ENCODE peak calls at places on chromosomes 4 and X, in four cellular contexts. One of them, this sample, is unnamed.

GRCh38 chr4:7169134-7169533 is 23.2 kb upstream of the SORCS2 start:
- DNase-seq in lower leg skin: peak; percentile 56
- DNase-seq in K562: no peak
- DNase-seq in IMR-90: no peak
- DNase-seq in this sample: no peak

GRCh38 chr4:12534684-12535083 is 949.5 kb downstream of the RAB28 start:
- DNase-seq in lower leg skin: no peak
- DNase-seq in K562: no peak
- DNase-seq in IMR-90: no peak
- DNase-seq in this sample: no peak

GRCh38 chr4:88356771-88357170 is 21.9 kb upstream of the HERC6 start:
- DNase-seq in K562: no peak
- DNase-seq in lower leg skin: no peak
- DNase-seq in IMR-90: no peak
- DNase-seq in this sample: no peak

GRCh38 chr4:179624768-179625181 is 2182.5 kb upstream of the AGA start:
- DNase-seq in K562: no peak
- DNase-seq in IMR-90: peak; percentile 89
- DNase-seq in lower leg skin: no peak
- DNase-seq in this sample: peak; percentile 6

GRCh38 chr4:169030575-169030982 is 20.5 kb upstream of the CBR4 start:
- DNase-seq in IMR-90: peak; percentile 47
- DNase-seq in K562: no peak
- DNase-seq in lower leg skin: peak; percentile 10
- DNase-seq in this sample: no peak

GRCh38 chrX:53445977-53446376 is 11.8 kb upstream of the HSD17B10 start:
- DNase-seq in IMR-90: peak; percentile 30
- DNase-seq in lower leg skin: no peak
- DNase-seq in K562: peak; percentile 47
- DNase-seq in this sample: no peak

GRCh38 chr4:155973639-155974475 is 20.2 kb upstream of the CTSO start:
- DNase-seq in lower leg skin: no peak
- DNase-seq in K562: no peak
- DNase-seq in IMR-90: peak; percentile 37
- DNase-seq in this sample: no peak

GRCh38 chrX:3651272-3651671 is 62.2 kb downstream of the PRKX start:
- DNase-seq in IMR-90: peak; percentile 49
- DNase-seq in lower leg skin: no peak
- DNase-seq in K562: no peak
- DNase-seq in this sample: no peak

GRCh38 chr4:69970071-69970470 is 4.5 kb upstream of the CSN2 start:
- DNase-seq in K562: no peak
- DNase-seq in IMR-90: no peak
- DNase-seq in lower leg skin: no peak
- DNase-seq in this sample: no peak

GRCh38 chr4:122764808-122765189 is 32.3 kb downstream of the BBS12 start:
- DNase-seq in lower leg skin: no peak
- DNase-seq in K562: no peak
- DNase-seq in IMR-90: peak; percentile 92
- DNase-seq in this sample: no peak

GRCh38 chr4:76736434-76736833 is 161.5 kb downstream of the SOWAHB start:
- DNase-seq in lower leg skin: no peak
- DNase-seq in IMR-90: peak; percentile 91
- DNase-seq in K562: no peak
- DNase-seq in this sample: no peak

GRCh38 chrX:139542652-139543051 is 12.1 kb downstream of the F9 start:
- DNase-seq in IMR-90: no peak
- DNase-seq in lower leg skin: no peak
- DNase-seq in K562: no peak
- DNase-seq in this sample: no peak

GRCh38 chrX:108736509-108737479 is at the start of gene IRS4:
- DNase-seq in IMR-90: no peak
- DNase-seq in K562: no peak
- DNase-seq in lower leg skin: no peak
- DNase-seq in this sample: no peak

GRCh38 chrX:110428144-110428543 is 69.5 kb downstream of the RTL9 start:
- DNase-seq in IMR-90: no peak
- DNase-seq in lower leg skin: no peak
- DNase-seq in K562: no peak
- DNase-seq in this sample: no peak

GRCh38 chr4:134126955-134127354 is 74.6 kb downstream of the PABPC4L start:
- DNase-seq in lower leg skin: no peak
- DNase-seq in K562: no peak
- DNase-seq in IMR-90: no peak
- DNase-seq in this sample: no peak

GRCh38 chrX:38669425-38669824 is 108.1 kb downstream of the TSPAN7 start:
- DNase-seq in IMR-90: no peak
- DNase-seq in lower leg skin: no peak
- DNase-seq in K562: no peak
- DNase-seq in this sample: no peak

GRCh38 chr4:105472871-105473339 is 957 bp downstream of the PPA2 start:
- DNase-seq in lower leg skin: no peak
- DNase-seq in IMR-90: no peak
- DNase-seq in K562: peak; percentile 24
- DNase-seq in this sample: peak; percentile 3

GRCh38 chr4:41963105-41963504 is 18.5 kb upstream of the DCAF4L1 start:
- DNase-seq in lower leg skin: no peak
- DNase-seq in IMR-90: peak; percentile 10
- DNase-seq in K562: no peak
- DNase-seq in this sample: no peak

GRCh38 chr4:5751918-5752802 is 41.2 kb downstream of the EVC start:
- DNase-seq in lower leg skin: peak; percentile 65
- DNase-seq in IMR-90: peak; percentile 90
- DNase-seq in K562: no peak
- DNase-seq in this sample: no peak

GRCh38 chrX:134807039-134807729 is 148.9 kb upstream of the PLAC1 start:
- DNase-seq in lower leg skin: peak; percentile 96
- DNase-seq in IMR-90: peak; percentile 95
- DNase-seq in K562: peak; percentile 77
- DNase-seq in this sample: peak; percentile 58
- TF ChIP-seq POLR2A in lower leg skin: no peak
- TF ChIP-seq POLR2A in IMR-90: peak; percentile 85
- TF ChIP-seq POLR2A in K562: peak; percentile 68
- TF ChIP-seq POLR2A in this sample: no peak

GRCh38 chrX:13101439-13102139 is 57.2 kb upstream of the FAM9C start:
- DNase-seq in IMR-90: peak; percentile 86
- DNase-seq in lower leg skin: peak; percentile 91
- DNase-seq in K562: peak; percentile 50
- DNase-seq in this sample: no peak
- TF ChIP-seq POLR2A in IMR-90: no peak
- TF ChIP-seq POLR2A in lower leg skin: no peak
- TF ChIP-seq POLR2A in K562: no peak
- TF ChIP-seq POLR2A in this sample: no peak

GRCh38 chr4:80072607-80073361 is at the start of gene ANTXR2:
- DNase-seq in lower leg skin: peak; percentile 98
- DNase-seq in K562: peak; percentile 82
- DNase-seq in IMR-90: peak; percentile 98
- DNase-seq in this sample: peak; percentile 59
- TF ChIP-seq POLR2A in lower leg skin: no peak
- TF ChIP-seq POLR2A in K562: peak; percentile 77
- TF ChIP-seq POLR2A in IMR-90: peak; percentile 75
- TF ChIP-seq POLR2A in this sample: peak; percentile 77

DNA sequence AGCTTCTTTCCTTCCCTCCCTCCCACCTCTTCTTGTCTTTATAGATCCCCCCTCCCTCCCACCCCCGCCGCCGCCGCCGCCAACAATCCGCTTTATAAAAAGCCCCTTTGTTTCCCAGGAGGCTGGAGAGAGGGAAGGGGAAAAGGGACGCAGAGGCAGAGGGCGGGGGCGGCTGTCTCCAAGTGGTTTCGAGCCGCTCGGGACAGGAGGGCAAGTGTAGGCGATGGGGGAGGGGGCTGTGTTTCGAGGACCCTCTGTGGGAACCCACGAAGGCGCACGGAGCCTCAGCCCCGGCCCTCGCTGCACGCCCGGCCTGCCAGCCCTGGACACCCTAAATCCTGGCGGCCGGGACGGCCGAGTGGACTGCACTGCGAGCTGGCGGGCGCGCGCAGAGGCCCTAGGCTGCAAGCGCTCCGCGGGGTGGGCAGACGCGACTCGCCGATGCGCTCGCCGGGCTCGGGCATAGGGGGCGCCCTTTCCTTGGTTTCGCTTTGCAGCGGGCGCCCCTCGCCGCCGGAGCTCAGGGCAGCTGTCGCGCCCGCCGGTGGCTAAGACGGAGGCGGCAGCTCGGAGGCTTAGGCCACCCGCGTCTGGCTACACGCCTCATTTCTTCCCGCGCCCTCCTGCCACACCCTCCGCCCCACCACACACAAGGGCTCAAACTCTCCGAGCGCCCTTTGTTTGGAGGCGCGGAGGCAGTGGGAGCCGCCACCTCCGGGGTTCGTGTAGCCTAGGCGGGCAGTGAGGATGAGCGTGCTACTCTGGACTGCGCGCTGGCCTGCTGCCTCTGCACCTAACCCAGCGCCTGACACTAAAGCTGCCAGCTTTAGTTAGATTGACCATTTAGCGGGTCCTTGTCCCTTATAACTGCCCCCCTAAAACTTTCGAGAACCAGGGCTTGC is 2.2 kb downstream of the MAMLD1 start:
- DNase-seq in IMR-90: peak; percentile 50
- DNase-seq in K562: peak; percentile 54
- DNase-seq in lower leg skin: peak; percentile 92
- DNase-seq in this sample: no peak
- TF ChIP-seq POLR2A in IMR-90: peak; percentile 8
- TF ChIP-seq POLR2A in K562: no peak
- TF ChIP-seq POLR2A in lower leg skin: no peak
- TF ChIP-seq POLR2A in this sample: no peak

GRCh38 chrX:63058204-63058603 is 292.9 kb downstream of the SPIN4 start:
- DNase-seq in K562: no peak
- DNase-seq in lower leg skin: no peak
- DNase-seq in IMR-90: no peak
- DNase-seq in this sample: no peak
- TF ChIP-seq POLR2A in K562: no peak
- TF ChIP-seq POLR2A in lower leg skin: no peak
- TF ChIP-seq POLR2A in IMR-90: no peak
- TF ChIP-seq POLR2A in this sample: no peak

GRCh38 chr4:70992354-70992753 is 1.1 kb upstream of the DCK start:
- DNase-seq in lower leg skin: no peak
- DNase-seq in IMR-90: no peak
- DNase-seq in K562: no peak
- DNase-seq in this sample: no peak

GRCh38 chr4:70994069-70994366 is 569 bp downstream of the DCK start:
- DNase-seq in K562: peak; percentile 51
- DNase-seq in lower leg skin: no peak
- DNase-seq in IMR-90: no peak
- DNase-seq in this sample: no peak

GRCh38 chr4:70991596-70991995 is 1.9 kb upstream of the DCK start:
- DNase-seq in K562: no peak
- DNase-seq in lower leg skin: no peak
- DNase-seq in IMR-90: no peak
- DNase-seq in this sample: no peak

GRCh38 chr4:70994387-70995099 is 1.1 kb downstream of the DCK start:
- DNase-seq in IMR-90: no peak
- DNase-seq in K562: no peak
- DNase-seq in lower leg skin: no peak
- DNase-seq in this sample: no peak

GRCh38 chr4:70993181-70994068 is at the start of gene DCK:
- DNase-seq in IMR-90: peak; percentile 90
- DNase-seq in lower leg skin: peak; percentile 97
- DNase-seq in K562: peak; percentile 93
- DNase-seq in this sample: peak; percentile 70
- TF ChIP-seq POLR2A in IMR-90: peak; percentile 75
- TF ChIP-seq POLR2A in lower leg skin: no peak
- TF ChIP-seq POLR2A in K562: peak; percentile 87
- TF ChIP-seq POLR2A in this sample: peak; percentile 69

GRCh38 chr4:128519163-128519810 is 231.7 kb upstream of the PGRMC2 start:
- DNase-seq in IMR-90: peak; percentile 23
- DNase-seq in K562: no peak
- DNase-seq in lower leg skin: peak; percentile 84
- DNase-seq in this sample: no peak

GRCh38 chr4:128517096-128517738 is 229.6 kb upstream of the PGRMC2 start:
- DNase-seq in K562: peak; percentile 20
- DNase-seq in IMR-90: peak; percentile 61
- DNase-seq in lower leg skin: no peak
- DNase-seq in this sample: no peak

GRCh38 chr4:128516568-128516967 is 229.0 kb upstream of the PGRMC2 start:
- DNase-seq in K562: no peak
- DNase-seq in lower leg skin: no peak
- DNase-seq in IMR-90: peak; percentile 92
- DNase-seq in this sample: no peak

GRCh38 chr4:128521156-128521555 is 233.5 kb upstream of the PGRMC2 start:
- DNase-seq in lower leg skin: no peak
- DNase-seq in K562: no peak
- DNase-seq in IMR-90: peak; percentile 49
- DNase-seq in this sample: no peak

GRCh38 chr4:128517739-128518510 is 230.3 kb upstream of the PGRMC2 start:
- DNase-seq in K562: peak; percentile 69
- DNase-seq in lower leg skin: peak; percentile 84
- DNase-seq in IMR-90: peak; percentile 98
- DNase-seq in this sample: peak; percentile 40
- TF ChIP-seq POLR2A in K562: no peak
- TF ChIP-seq POLR2A in lower leg skin: no peak
- TF ChIP-seq POLR2A in IMR-90: peak; percentile 28
- TF ChIP-seq POLR2A in this sample: no peak

GRCh38 chrX:103607385-103608304 is at the start of gene TCEAL3:
- DNase-seq in K562: no peak
- DNase-seq in IMR-90: peak; percentile 26
- DNase-seq in lower leg skin: peak; percentile 88
- DNase-seq in this sample: no peak
- TF ChIP-seq POLR2A in K562: no peak
- TF ChIP-seq POLR2A in IMR-90: peak; percentile 78
- TF ChIP-seq POLR2A in lower leg skin: no peak
- TF ChIP-seq POLR2A in this sample: peak; percentile 24

GRCh38 chr4:16082424-16083216 is 1.2 kb downstream of the PROM1 start:
- DNase-seq in lower leg skin: no peak
- DNase-seq in K562: no peak
- DNase-seq in IMR-90: no peak
- DNase-seq in this sample: no peak
- TF ChIP-seq POLR2A in lower leg skin: no peak
- TF ChIP-seq POLR2A in K562: no peak
- TF ChIP-seq POLR2A in IMR-90: no peak
- TF ChIP-seq POLR2A in this sample: no peak

DNA sequence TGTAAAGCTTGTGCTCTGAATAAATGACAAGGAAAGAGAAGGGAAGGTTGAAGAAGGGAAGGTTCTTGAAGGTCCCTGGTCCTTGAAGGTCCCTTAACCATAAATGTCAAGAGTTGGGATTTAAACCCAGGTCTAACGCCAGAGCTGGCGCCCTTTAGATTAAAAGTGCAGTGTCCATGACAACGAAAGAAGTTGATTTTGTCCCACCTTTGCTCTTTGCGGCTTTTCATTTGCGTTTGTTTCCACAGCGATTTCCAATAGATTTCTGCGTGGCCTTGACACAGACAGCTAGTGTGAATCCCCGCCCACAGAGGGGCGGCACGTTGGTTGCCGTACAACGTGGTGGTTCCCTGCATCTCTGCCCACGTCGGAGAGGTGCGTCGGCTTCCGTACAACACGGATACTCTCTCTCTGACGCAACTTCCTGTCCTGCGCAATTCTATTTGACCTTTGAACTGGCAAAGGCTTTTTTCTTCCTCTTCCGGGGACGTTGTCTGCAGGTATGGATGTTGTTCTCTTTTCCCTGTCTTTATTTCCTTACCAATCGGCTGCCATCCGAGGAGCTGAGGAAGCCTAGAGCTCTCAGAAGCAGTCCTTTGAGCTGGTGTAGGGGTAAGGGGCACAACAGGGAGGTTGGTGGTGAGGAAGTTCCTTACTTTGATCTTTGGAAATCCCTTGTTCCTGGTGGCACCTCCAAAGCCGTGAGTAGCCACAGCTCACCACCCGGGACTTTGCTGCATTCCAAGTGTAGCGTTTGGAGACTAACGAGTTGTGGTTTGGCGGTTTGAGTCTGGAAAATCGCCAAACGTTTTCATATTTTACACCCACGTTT is at the start of gene RPL34:
- DNase-seq in lower leg skin: peak; percentile 99
- DNase-seq in K562: peak; percentile 87
- DNase-seq in IMR-90: peak; percentile 99
- DNase-seq in this sample: peak; percentile 29
- TF ChIP-seq POLR2A in lower leg skin: no peak
- TF ChIP-seq POLR2A in K562: peak; percentile 99
- TF ChIP-seq POLR2A in IMR-90: peak; percentile 96
- TF ChIP-seq POLR2A in this sample: peak; percentile 70

This sample was measured in H54.